ENCODE peak calls at places on chromosomes 4 and X, in seven cellular contexts. K, Q, X, Y, L, S and J are unnamed samples.

GRCh38 chr4:159105761-159106243 is 2.9 kb downstream of the RAPGEF2 start:
- DNase-seq in X (no peak), Q (peak), Y (no peak), L (peak), S (no peak), K (peak), J (no peak)

GRCh38 chrX:47217121-47217851 is 1.2 kb upstream of the CDK16 start:
- DNase-seq in K (no peak), X (no peak), L (peak), Q (peak), S (peak), Y (no peak), J (peak)

GRCh38 chr4:152100378-152101201 is 339.8 kb upstream of the GATB start:
- DNase-seq in X (no peak), S (peak), Y (no peak), K (no peak), L (no peak), Q (no peak), J (no peak)

GRCh38 chrX:109389917-109390316 is 92.0 kb downstream of the GUCY2F start:
- DNase-seq in Q (no peak), K (no peak), Y (no peak), S (no peak), X (no peak), L (no peak), J (no peak)

GRCh38 chr4:39763714-39764572 is 66.0 kb downstream of the UBE2K start:
- DNase-seq in Q (no peak), S (no peak), K (no peak), Y (no peak), X (no peak), L (no peak), J (no peak)

GRCh38 chrX:77505227-77505626 is 58.0 kb downstream of the FGF16 start:
- DNase-seq in Y (no peak), S (no peak), K (peak), Q (no peak), L (peak), X (no peak), J (no peak)

GRCh38 chr4:80011636-80012236 is 61.3 kb downstream of the ANTXR2 start:
- DNase-seq in Q (no peak), K (peak), X (no peak), S (no peak), Y (no peak), L (peak), J (no peak)

GRCh38 chr4:33218238-33218637 is 2498.1 kb downstream of the PCDH7 start:
- DNase-seq in Q (no peak), L (no peak), S (no peak), X (no peak), K (no peak), Y (no peak), J (no peak)

GRCh38 chr4:26748805-26749204 is 111.8 kb upstream of the STIM2 start:
- DNase-seq in Q (no peak), S (no peak), L (no peak), X (no peak), Y (no peak), K (no peak), J (no peak)

GRCh38 chr4:139311909-139312308 is 9.6 kb upstream of the NDUFC1 start:
- DNase-seq in L (no peak), Q (no peak), S (no peak), X (no peak), Y (no peak), K (no peak), J (no peak)

GRCh38 chr4:156799121-156799589 is 172.4 kb downstream of the PDGFC start:
- DNase-seq in Y (no peak), K (no peak), L (peak), X (no peak), S (no peak), Q (no peak), J (peak)

GRCh38 chr4:22595684-22596083 is 79.8 kb upstream of the ADGRA3 start:
- DNase-seq in Y (no peak), S (no peak), K (no peak), L (no peak), Q (no peak), X (no peak), J (peak)

GRCh38 chr4:10893417-10893816 is 208.8 kb upstream of the CLNK start:
- DNase-seq in Q (no peak), L (no peak), X (no peak), Y (no peak), K (no peak), S (no peak), J (no peak)

GRCh38 chrX:13223868-13224555 is 95.8 kb downstream of the ATXN3L start:
- DNase-seq in X (no peak), Q (no peak), Y (no peak), K (peak), S (no peak), L (peak), J (peak)

GRCh38 chrX:84721416-84721815 is 219.2 kb upstream of the HDX start:
- DNase-seq in Y (no peak), Q (no peak), K (no peak), X (no peak), S (no peak), L (no peak), J (no peak)

GRCh38 chrX:22760513-22761057 is 239.2 kb upstream of the DDX53 start:
- DNase-seq in X (no peak), L (no peak), Q (no peak), Y (no peak), S (no peak), K (no peak), J (peak)

GRCh38 chr4:117793786-117794369 is 240.4 kb upstream of the NDST3 start:
- DNase-seq in X (no peak), Q (no peak), K (no peak), S (no peak), Y (no peak), L (no peak), J (peak)

GRCh38 chr4:52512291-52512690 is 146.8 kb downstream of the USP46 start:
- DNase-seq in Q (no peak), L (no peak), S (no peak), K (no peak), Y (no peak), X (no peak), J (no peak)

GRCh38 chr4:26377352-26378311 is 56.8 kb downstream of the RBPJ start:
- DNase-seq in L (no peak), S (no peak), Y (no peak), X (no peak), Q (no peak), K (no peak), J (no peak)

GRCh38 chr4:94407846-94408245 is 43.9 kb upstream of the PDLIM5 start:
- DNase-seq in K (no peak), X (no peak), L (peak), S (no peak), Y (no peak), Q (no peak), J (no peak)

GRCh38 chr4:73181231-73181630 is 77.4 kb downstream of the ANKRD17 start:
- DNase-seq in L (no peak), K (no peak), S (no peak), X (no peak), Q (no peak), Y (no peak), J (no peak)

GRCh38 chrX:17030580-17031285 is 84.3 kb downstream of the REPS2 start:
- DNase-seq in K (no peak), L (peak), Q (no peak), Y (no peak), X (no peak), S (no peak), J (no peak)